ENCODE peak calls at places on chromosomes 3 and 15, in seven cellular contexts. Z, Q, E, V, F, H and M are unnamed samples.

GRCh38 chr3:12965999-12966846 is 107.0 kb downstream of the IQSEC1 start:
- DNase-seq in E (no peak), F (no peak), V (no peak), Z (no peak), Q (no peak), H (no peak), M (no peak)

GRCh38 chr15:41936649-41937567 is 35.4 kb downstream of the EHD4 start:
- DNase-seq in Z (no peak), H (peak), V (no peak), Q (no peak), F (no peak), E (peak), M (peak)

GRCh38 chr3:23819599-23820360 is 14.0 kb downstream of the UBE2E1 start:
- DNase-seq in E (no peak), V (no peak), Z (no peak), H (no peak), Q (no peak), F (no peak), M (no peak)

GRCh38 chr3:117122609-117123008 is 413.0 kb downstream of the TUSC7 start:
- DNase-seq in Q (no peak), E (no peak), V (no peak), Z (no peak), H (no peak), F (no peak), M (no peak)

GRCh38 chr15:73866881-73867410 is 6.4 kb upstream of the TBC1D21 start:
- DNase-seq in Z (no peak), H (no peak), Q (peak), V (no peak), E (no peak), F (no peak), M (no peak)

GRCh38 chr15:42385206-42385979 is 26.1 kb downstream of the CAPN3 start:
- DNase-seq in V (no peak), E (no peak), F (no peak), H (peak), Z (peak), Q (peak), M (peak)

GRCh38 chr3:46971742-46972141 is 4.8 kb downstream of the CCDC12 start:
- DNase-seq in V (no peak), Z (peak), F (no peak), H (peak), E (peak), Q (no peak), M (no peak)

GRCh38 chr15:66067687-66068086 is 185.9 kb downstream of the MEGF11 start:
- DNase-seq in H (no peak), F (no peak), Z (no peak), V (no peak), Q (peak), E (no peak), M (no peak)

GRCh38 chr3:120168611-120169010 is 74.4 kb upstream of the GSK3B start:
- DNase-seq in H (no peak), E (no peak), Q (no peak), Z (no peak), V (no peak), F (no peak), M (no peak)

GRCh38 chr3:4866841-4867240 is 112.4 kb upstream of the BHLHE40 start:
- DNase-seq in Z (no peak), H (no peak), E (no peak), Q (no peak), V (no peak), F (peak), M (no peak)

GRCh38 chr3:132730891-132731580 is 8.8 kb upstream of the NPHP3 start:
- DNase-seq in F (no peak), E (no peak), V (no peak), Z (peak), Q (no peak), H (peak), M (peak)

GRCh38 chr3:171297951-171298350 is 162.3 kb downstream of the TNIK start:
- DNase-seq in H (no peak), V (no peak), F (no peak), Z (no peak), E (no peak), Q (no peak), M (no peak)

GRCh38 chr15:53759333-53759975 is at the start of gene WDR72:
- DNase-seq in V (no peak), Z (peak), H (peak), Q (peak), F (no peak), E (no peak), M (no peak)

GRCh38 chr15:33089878-33090757 is 104.4 kb downstream of the FMN1 start:
- DNase-seq in F (peak), Z (peak), E (no peak), H (no peak), Q (no peak), V (no peak), M (no peak)

GRCh38 chr3:130539005-130539404 is 22.0 kb downstream of the COL6A6 start:
- DNase-seq in H (peak), F (peak), E (no peak), V (no peak), Q (peak), Z (peak), M (peak)

GRCh38 chr3:170978335-170978745 is 48.2 kb downstream of the SLC2A2 start:
- DNase-seq in Q (no peak), V (no peak), F (no peak), Z (no peak), H (no peak), E (no peak), M (no peak)

GRCh38 chr15:64019764-64020163 is 26.5 kb downstream of the DAPK2 start:
- DNase-seq in Z (no peak), E (no peak), Q (no peak), H (no peak), V (no peak), F (no peak), M (no peak)

GRCh38 chr3:39705351-39705900 is 104.0 kb upstream of the MYRIP start:
- DNase-seq in E (no peak), Q (no peak), H (no peak), F (no peak), V (no peak), Z (no peak), M (no peak)

GRCh38 chr3:186949281-186949982 is 19.1 kb downstream of the ST6GAL1 start:
- DNase-seq in F (no peak), V (no peak), H (no peak), E (no peak), Q (no peak), Z (no peak), M (no peak)

GRCh38 chr3:32686713-32687112 is 1.7 kb downstream of the CNOT10 start:
- DNase-seq in F (no peak), H (no peak), E (no peak), V (no peak), Q (no peak), Z (no peak), M (no peak)

GRCh38 chr3:99250821-99251355 is 349.4 kb upstream of the DCBLD2 start:
- DNase-seq in E (no peak), H (no peak), Z (no peak), F (no peak), Q (no peak), V (no peak), M (no peak)

GRCh38 chr15:32851619-32852416 is 134.0 kb downstream of the GREM1 start:
- DNase-seq in V (no peak), E (no peak), F (peak), H (no peak), Q (no peak), Z (no peak), M (no peak)

GRCh38 chr3:168116279-168116678 is 20.6 kb upstream of the GOLIM4 start:
- DNase-seq in Q (no peak), Z (no peak), V (no peak), E (no peak), F (peak), H (no peak), M (no peak)

GRCh38 chr3:55659023-55659355 is 171.9 kb upstream of the WNT5A start:
- DNase-seq in Z (no peak), F (no peak), V (no peak), H (no peak), E (no peak), Q (no peak), M (no peak)

GRCh38 chr15:61222010-61222409 is 7.1 kb downstream of the RORA start:
- DNase-seq in E (no peak), Q (no peak), Z (no peak), F (no peak), H (no peak), V (no peak), M (no peak)

GRCh38 chr15:61220125-61220524 is 9.0 kb downstream of the RORA start:
- DNase-seq in F (no peak), H (no peak), V (no peak), Z (no peak), Q (no peak), E (no peak), M (no peak)

GRCh38 chr15:61216519-61216918 is 12.6 kb downstream of the RORA start:
- DNase-seq in H (no peak), V (no peak), E (no peak), Z (no peak), F (no peak), Q (peak), M (no peak)
- TF ChIP-seq CTCF in H (no peak), V (no peak), E (no peak), Z (no peak), F (peak), Q (peak), M (no peak)

GRCh38 chr3:194314669-194315068 is 36.5 kb downstream of the CPN2 start:
- DNase-seq in V (no peak), F (no peak), E (peak), Q (no peak), Z (no peak), H (no peak), M (no peak)

GRCh38 chr3:194315088-194315964 is 35.8 kb downstream of the CPN2 start:
- DNase-seq in Z (peak), V (no peak), E (peak), Q (peak), H (peak), F (peak), M (peak)

GRCh38 chr3:194312743-194313281 is 38.3 kb downstream of the CPN2 start:
- DNase-seq in V (no peak), Q (no peak), E (peak), Z (no peak), F (no peak), H (no peak), M (no peak)

GRCh38 chr3:194312186-194312742 is 38.9 kb downstream of the CPN2 start:
- DNase-seq in F (no peak), E (peak), H (no peak), Z (no peak), Q (no peak), V (no peak), M (no peak)

GRCh38 chr3:194313642-194314430 is 37.3 kb downstream of the CPN2 start:
- DNase-seq in E (peak), H (no peak), F (no peak), Q (peak), V (no peak), Z (no peak), M (no peak)
- TF ChIP-seq CTCF in E (no peak), H (no peak), F (peak), Q (no peak), V (peak), Z (peak), M (no peak)

DNA sequence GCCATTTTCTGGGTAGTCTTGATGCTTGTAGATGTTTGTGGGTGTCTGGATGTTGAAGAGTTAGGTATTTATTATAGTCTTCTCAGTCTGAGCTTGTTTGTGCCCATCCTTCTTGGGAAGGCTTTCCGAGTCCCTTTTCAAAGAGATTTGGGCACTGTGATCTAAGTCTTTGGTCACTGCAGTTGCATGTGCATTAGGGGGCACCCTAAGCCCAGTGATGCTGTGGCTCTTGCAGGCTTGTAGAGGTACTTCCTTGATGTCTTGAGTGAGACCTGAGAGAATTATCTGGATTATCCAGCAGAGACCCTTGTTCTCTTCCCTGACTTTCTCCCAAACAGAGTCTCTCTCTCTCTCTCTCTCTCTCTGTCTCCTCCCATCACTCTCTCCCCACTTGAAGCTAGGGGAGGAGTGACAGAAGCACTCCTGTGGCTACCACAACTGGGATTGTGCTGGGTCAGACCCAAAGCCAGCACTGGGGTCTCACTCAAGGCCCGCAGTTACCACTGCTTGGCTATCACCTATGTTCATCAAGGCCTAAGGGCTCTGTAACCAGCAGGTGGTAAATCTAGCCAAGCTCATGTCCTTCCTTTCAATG is 68.5 kb downstream of the TMCO5A start:
- DNase-seq in Q (peak), E (no peak), V (peak), Z (peak), H (peak), F (peak), M (peak)
- TF ChIP-seq CTCF in Q (peak), E (peak), V (peak), Z (peak), H (peak), F (peak), M (peak)

GRCh38 chr3:178155521-178155920 is 380.7 kb upstream of the KCNMB2 start:
- DNase-seq in F (no peak), Q (no peak), E (no peak), H (no peak), Z (no peak), V (no peak), M (no peak)
- TF ChIP-seq CTCF in F (peak), Q (no peak), E (no peak), H (no peak), Z (peak), V (no peak), M (no peak)

GRCh38 chr3:129001817-129002572 is 891 bp downstream of the EFCC1 start:
- DNase-seq in F (no peak), Q (peak), E (no peak), H (peak), Z (no peak), V (no peak), M (no peak)

GRCh38 chr3:129002573-129003569 is 1.8 kb downstream of the EFCC1 start:
- DNase-seq in E (no peak), Z (no peak), F (no peak), V (no peak), Q (no peak), H (peak), M (no peak)

GRCh38 chr3:129004639-129005295 is 3.7 kb downstream of the EFCC1 start:
- DNase-seq in E (no peak), F (no peak), H (no peak), Q (no peak), V (no peak), Z (no peak), M (no peak)

GRCh38 chr3:129005526-129006303 is 4.6 kb downstream of the EFCC1 start:
- DNase-seq in V (no peak), Z (peak), E (no peak), H (no peak), Q (no peak), F (no peak), M (no peak)

DNA sequence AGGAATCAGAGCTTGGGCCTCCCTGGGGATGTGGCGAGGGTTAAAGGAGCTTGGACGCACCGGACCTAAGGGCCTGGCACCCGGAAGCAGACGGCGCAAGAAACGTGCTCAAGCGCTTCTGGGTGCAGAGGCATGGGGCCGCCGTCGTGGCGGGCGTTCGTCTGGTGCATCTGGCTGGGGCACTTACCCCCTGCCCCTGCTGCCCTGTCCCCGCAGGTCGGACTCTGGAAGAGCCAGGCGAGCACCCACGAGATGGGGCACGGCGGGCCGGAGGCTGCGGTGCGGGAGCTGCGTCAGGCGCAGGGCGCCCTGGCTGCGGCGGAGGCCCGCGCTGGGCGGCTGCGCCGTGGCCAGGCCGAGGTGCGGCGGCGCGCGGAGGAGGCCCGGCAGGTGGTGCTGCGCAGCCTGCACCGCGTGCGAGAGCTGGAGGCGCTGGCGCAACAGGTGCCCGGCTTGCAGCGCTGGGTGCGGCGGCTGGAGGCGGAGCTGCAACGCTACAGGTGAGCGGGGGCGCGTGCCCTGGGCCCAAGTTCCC is 2.5 kb downstream of the EFCC1 start:
- DNase-seq in Z (peak), V (no peak), Q (peak), F (no peak), E (peak), H (no peak), M (no peak)
- TF ChIP-seq CTCF in Z (peak), V (no peak), Q (no peak), F (peak), E (no peak), H (no peak), M (peak)